ENCODE peak calls at places on chromosome 10, in eight cellular contexts. Z, K, S, V, C, D, N and B are unnamed samples.

GRCh38 chr10:21292763-21293517 is 232.5 kb downstream of the SKIDA1 start:
- DNase-seq in D (peak), N (no peak), S (peak), V (no peak), C (no peak), K (peak), Z (no peak), B (peak)

GRCh38 chr10:12909836-12910185 is 91.7 kb downstream of the CCDC3 start:
- DNase-seq in Z (no peak), V (no peak), D (no peak), K (no peak), N (no peak), S (no peak), C (no peak), B (no peak)

GRCh38 chr10:6115824-6116350 is 27.1 kb downstream of the RBM17 start:
- DNase-seq in C (no peak), S (no peak), K (no peak), N (no peak), V (no peak), Z (no peak), D (no peak), B (no peak)

GRCh38 chr10:83983578-83984255 is 155.6 kb upstream of the GHITM start:
- DNase-seq in D (peak), V (peak), K (peak), S (no peak), C (no peak), N (no peak), Z (no peak), B (peak)

GRCh38 chr10:110764378-110764777 is 107.3 kb upstream of the PDCD4 start:
- DNase-seq in K (no peak), C (no peak), S (no peak), V (no peak), N (no peak), D (no peak), Z (no peak), B (no peak)

GRCh38 chr10:89887830-89888229 is 186.4 kb downstream of the KIF20B start:
- DNase-seq in N (no peak), C (no peak), S (no peak), Z (no peak), K (no peak), V (no peak), D (no peak), B (no peak)

GRCh38 chr10:98384531-98385133 is 30.4 kb downstream of the PYROXD2 start:
- DNase-seq in C (no peak), V (no peak), K (no peak), S (no peak), D (no peak), Z (no peak), N (no peak), B (peak)

GRCh38 chr10:86160890-86161585 is 205.6 kb downstream of the GRID1 start:
- DNase-seq in C (no peak), D (no peak), K (no peak), V (no peak), N (no peak), S (no peak), Z (no peak), B (no peak)

GRCh38 chr10:86585037-86585725 is 63.6 kb upstream of the WAPL start:
- DNase-seq in V (peak), D (peak), C (peak), K (peak), S (peak), N (peak), Z (peak), B (peak)

GRCh38 chr10:89367529-89367928 is 10.3 kb upstream of the IFIT1B start:
- DNase-seq in C (no peak), N (no peak), K (no peak), Z (no peak), V (no peak), S (no peak), D (no peak), B (no peak)

GRCh38 chr10:44925224-44925623 is 14.1 kb downstream of the TMEM72 start:
- DNase-seq in C (no peak), K (no peak), S (no peak), D (peak), V (no peak), N (no peak), Z (no peak), B (peak)

GRCh38 chr10:10699427-10699826 is 318.2 kb upstream of the CELF2 start:
- DNase-seq in V (no peak), K (no peak), Z (no peak), S (no peak), C (no peak), N (no peak), D (no peak), B (no peak)

GRCh38 chr10:6766061-6766460 is 186.0 kb upstream of the PRKCQ start:
- DNase-seq in N (no peak), C (no peak), Z (no peak), K (no peak), D (no peak), S (no peak), V (no peak), B (no peak)

GRCh38 chr10:89929282-89930026 is 228.1 kb downstream of the KIF20B start:
- DNase-seq in C (no peak), V (no peak), D (no peak), Z (no peak), N (no peak), S (no peak), K (no peak), B (no peak)